ENCODE peak calls at places on chromosomes 4 and X, in nine cellular contexts. R, M, O, W, K, C, E, Y and A are unnamed samples.
A peak's percentile ranks its signal among the peaks of the same experiment; 100 is the strongest.

GRCh38 chr4:152973614-152974200 is 37.6 kb downstream of the FHDC1 start:
- DNase-seq in Y (no peak), E (no peak), M (no peak), O (no peak), K (no peak), W (no peak), C (no peak), R (no peak), A (no peak)

GRCh38 chr4:34720563-34720962 is 1523.8 kb downstream of the ARAP2 start:
- DNase-seq in E (peak; percentile 49), M (no peak), O (no peak), C (no peak), Y (no peak), W (peak; percentile 17), R (peak; percentile 52), K (no peak), A (no peak)

GRCh38 chr4:167578906-167579305 is 344.6 kb upstream of the SPOCK3 start:
- DNase-seq in C (no peak), K (no peak), M (no peak), O (no peak), E (no peak), W (no peak), R (no peak), Y (no peak), A (no peak)

GRCh38 chr4:3299538-3300197 is 6.8 kb downstream of the RGS12 start:
- DNase-seq in O (no peak), C (peak; percentile 44), R (no peak), E (no peak), W (no peak), M (no peak), Y (peak; percentile 42), K (no peak), A (no peak)

GRCh38 chrX:64229145-64229544 is 1.3 kb downstream of the ASB12 start:
- DNase-seq in M (no peak), Y (no peak), K (no peak), R (no peak), W (no peak), C (no peak), E (no peak), O (no peak), A (no peak)

GRCh38 chrX:120251471-120252011 is 929 bp downstream of the ZBTB33 start:
- DNase-seq in C (no peak), M (peak; percentile 38), K (no peak), Y (no peak), R (peak; percentile 18), W (peak; percentile 3), O (peak; percentile 42), E (peak; percentile 19), A (no peak)

GRCh38 chrX:27583976-27584375 is 6.2 kb upstream of the DCAF8L2 start:
- DNase-seq in O (no peak), W (no peak), K (no peak), E (no peak), M (no peak), Y (no peak), C (no peak), R (no peak), A (no peak)

GRCh38 chr4:113499696-113500095 is 261.8 kb downstream of the CAMK2D start:
- DNase-seq in Y (no peak), M (no peak), W (peak; percentile 35), O (no peak), K (no peak), C (no peak), E (no peak), R (peak; percentile 71), A (peak; percentile 80)

GRCh38 chrX:114611018-114611619 is 27.2 kb downstream of the HTR2C start:
- DNase-seq in C (no peak), Y (no peak), M (no peak), E (peak; percentile 61), K (no peak), W (peak; percentile 3), O (peak; percentile 38), R (peak; percentile 44), A (no peak)

GRCh38 chr4:2083116-2083825 is 24.1 kb downstream of the NAT8L start:
- DNase-seq in W (no peak), O (peak; percentile 6), K (no peak), R (no peak), Y (peak; percentile 46), E (no peak), C (no peak), M (no peak), A (no peak)

DNA sequence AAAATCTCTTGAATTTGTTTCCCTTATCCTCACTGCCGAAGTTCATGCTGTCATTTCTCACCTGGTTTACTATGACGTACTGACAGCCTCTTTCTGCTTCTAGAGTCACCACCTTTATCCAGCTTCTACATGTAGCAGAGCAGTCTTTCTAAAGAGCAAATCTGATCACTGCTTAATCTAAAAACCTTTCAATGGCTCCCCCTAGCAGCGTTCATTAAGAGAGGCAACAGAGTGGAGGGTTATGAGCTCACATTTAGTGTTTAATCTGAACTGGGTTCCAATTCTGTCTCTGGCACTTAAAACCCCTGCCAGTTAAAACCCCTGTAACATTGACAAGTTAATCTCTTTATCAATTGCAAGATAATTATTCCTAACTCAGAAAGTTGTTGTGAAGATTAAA is 4.4 kb downstream of the RBPJ start:
- DNase-seq in W (peak; percentile 42), O (no peak), E (peak; percentile 59), M (no peak), K (no peak), C (no peak), Y (no peak), R (peak; percentile 59), A (no peak)
- H3K4me3 ChIP-seq in W (no peak overlapping the region), O (no peak overlapping the region), E (no peak overlapping the region), M (no peak overlapping the region), K (no peak overlapping the region), C (no peak overlapping the region), Y (no peak overlapping the region), R (no peak overlapping the region), A (no peak overlapping the region)

GRCh38 chr4:102429553-102429952 is 71.6 kb upstream of the NFKB1 start:
- DNase-seq in K (no peak), M (no peak), E (no peak), Y (no peak), C (no peak), O (no peak), R (peak; percentile 72), W (no peak), A (peak; percentile 55)

GRCh38 chr4:102430511-102430910 is 70.6 kb upstream of the NFKB1 start:
- DNase-seq in Y (no peak), W (no peak), M (no peak), K (no peak), R (peak; percentile 8), O (no peak), E (no peak), C (no peak), A (no peak)

GRCh38 chr4:102437111-102437510 is 64.0 kb upstream of the NFKB1 start:
- DNase-seq in Y (no peak), R (no peak), O (no peak), M (no peak), K (no peak), W (no peak), C (no peak), E (no peak), A (no peak)

GRCh38 chr4:102427599-102427998 is 73.6 kb upstream of the NFKB1 start:
- DNase-seq in M (no peak), E (no peak), Y (no peak), W (no peak), K (no peak), C (no peak), O (no peak), R (no peak), A (no peak)

DNA sequence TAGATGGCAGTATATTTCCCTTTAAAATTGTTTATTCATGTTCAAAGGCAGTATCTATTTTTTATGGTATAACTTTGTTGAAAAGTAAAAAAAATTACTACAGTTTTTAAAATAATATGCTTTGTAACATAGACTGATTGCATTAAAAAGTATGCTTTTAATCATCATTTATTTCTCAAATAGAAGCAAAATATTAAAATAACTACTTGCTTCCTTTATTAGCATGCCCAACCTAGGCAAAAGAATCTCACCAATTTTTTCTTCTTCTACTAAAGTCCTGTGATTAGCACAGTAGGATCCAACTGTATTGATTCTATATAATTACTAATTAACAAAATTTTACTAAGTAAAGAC is 69.6 kb upstream of the NFKB1 start:
- DNase-seq in M (no peak), C (no peak), Y (no peak), O (no peak), K (no peak), W (no peak), R (no peak), E (no peak), A (no peak)
- H3K4me3 ChIP-seq in M (no peak overlapping the region), C (peak overlapping the region; percentile 85), Y (peak overlapping the region; percentile 46), O (peak overlapping the region; percentile 44), K (peak overlapping the region; percentile 70), W (no peak overlapping the region), R (peak overlapping the region; percentile 66), E (peak overlapping the region; percentile 52), A (peak overlapping the region; percentile 58)

GRCh38 chrX:45758738-45759397 is 558.2 kb upstream of the DIPK2B start:
- DNase-seq in K (no peak), E (no peak), R (peak; percentile 50), W (no peak), Y (no peak), O (no peak), C (no peak), M (no peak), A (no peak)
- H3K4me3 ChIP-seq in K (no peak overlapping the region), E (no peak overlapping the region), R (no peak overlapping the region), W (no peak overlapping the region), Y (no peak overlapping the region), O (no peak overlapping the region), C (no peak overlapping the region), M (no peak overlapping the region), A (no peak overlapping the region)

GRCh38 chr4:8201341-8201781 is 2.3 kb downstream of the SH3TC1 start:
- DNase-seq in R (no peak), E (no peak), W (no peak), M (no peak), Y (peak; percentile 82), O (no peak), K (no peak), C (peak; percentile 83), A (no peak)

GRCh38 chr4:8199594-8200301 is 658 bp downstream of the SH3TC1 start:
- DNase-seq in M (no peak), E (no peak), C (peak; percentile 84), W (no peak), Y (peak; percentile 82), R (no peak), K (no peak), O (no peak), A (no peak)

GRCh38 chr4:8198906-8199593 is at the start of gene SH3TC1:
- DNase-seq in O (peak; percentile 94), K (peak; percentile 90), Y (peak; percentile 98), M (peak; percentile 77), W (peak; percentile 86), R (peak; percentile 63), C (peak; percentile 99), E (peak; percentile 60), A (peak; percentile 40)

GRCh38 chr4:8202108-8202507 is 3.0 kb downstream of the SH3TC1 start:
- DNase-seq in C (peak; percentile 76), E (no peak), R (no peak), W (no peak), Y (peak; percentile 70), K (no peak), M (no peak), O (no peak), A (no peak)

DNA sequence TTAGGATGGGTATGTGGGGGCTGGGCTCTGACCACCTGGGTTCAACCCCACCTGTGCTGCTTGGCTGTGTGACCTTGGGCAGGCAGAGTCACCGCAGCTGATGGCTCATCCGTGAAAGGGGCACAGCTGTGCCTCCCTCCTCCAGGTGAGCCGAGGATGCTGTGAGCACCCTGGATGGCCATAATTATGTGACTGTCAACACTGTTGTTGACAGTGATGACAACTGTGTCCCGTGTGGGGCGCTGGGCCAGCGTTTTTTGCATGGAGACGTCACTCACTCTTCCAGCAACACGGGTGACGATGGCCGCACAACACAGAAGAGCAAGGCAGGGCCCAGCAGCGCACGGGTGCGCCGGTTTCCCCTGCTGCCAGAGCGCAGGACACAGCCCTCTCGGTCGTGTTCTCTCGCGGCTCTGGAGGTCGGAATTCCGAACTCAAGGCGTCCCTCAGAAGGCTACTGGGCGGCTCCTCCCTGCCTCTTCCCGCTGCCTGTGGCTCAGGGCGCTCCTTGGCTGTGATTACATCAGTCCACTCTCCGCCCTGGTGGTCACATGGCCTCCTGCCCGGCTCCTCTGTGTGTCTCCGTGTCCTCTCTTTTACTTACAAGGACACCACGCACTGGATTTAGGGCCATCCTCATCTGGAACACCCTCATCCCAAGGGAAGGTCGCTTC is 1.3 kb downstream of the SH3TC1 start:
- DNase-seq in C (peak; percentile 93), R (no peak), K (peak; percentile 81), W (no peak), O (no peak), Y (peak; percentile 87), E (no peak), M (no peak), A (no peak)
- H3K4me3 ChIP-seq in C (peak overlapping the region; percentile 93), R (no peak overlapping the region), K (peak overlapping the region; percentile 63), W (peak overlapping the region; percentile 73), O (peak overlapping the region; percentile 38), Y (peak overlapping the region; percentile 32), E (no peak overlapping the region), M (no peak overlapping the region), A (no peak overlapping the region)